ENCODE peak calls at places on chromosomes 16 and 17, in six cellular contexts. One of them, this sample, is unnamed.
A peak's percentile ranks its signal among the peaks of the same experiment; 100 is the strongest.

GRCh38 chr17:42270175-42270545 is 6.0 kb downstream of the STAT5B start:
- DNase-seq in esophagus muscularis mucosa: no peak
- DNase-seq in frontal cortex: no peak
- DNase-seq in stimulated activated naive CD4-positive, alpha-beta T cell: no peak
- DNase-seq in non-pigmented ciliary epithelial cell: no peak
- DNase-seq in activated T-cell treated with anti-CD3 and anti-CD28 coated beads, Interleukin-2, amount 50 U/mL, for 4 hours: no peak
- DNase-seq in this sample: no peak

GRCh38 chr16:67504190-67505021 is 21.1 kb upstream of the AGRP start:
- DNase-seq in esophagus muscularis mucosa: no peak
- DNase-seq in frontal cortex: peak; percentile 51
- DNase-seq in stimulated activated naive CD4-positive, alpha-beta T cell: no peak
- DNase-seq in non-pigmented ciliary epithelial cell: no peak
- DNase-seq in activated T-cell treated with anti-CD3 and anti-CD28 coated beads, Interleukin-2, amount 50 U/mL, for 4 hours: peak; percentile 30
- DNase-seq in this sample: no peak

GRCh38 chr16:87819282-87819681 is 50.0 kb downstream of the SLC7A5 start:
- DNase-seq in esophagus muscularis mucosa: no peak
- DNase-seq in frontal cortex: no peak
- DNase-seq in stimulated activated naive CD4-positive, alpha-beta T cell: no peak
- DNase-seq in non-pigmented ciliary epithelial cell: no peak
- DNase-seq in activated T-cell treated with anti-CD3 and anti-CD28 coated beads, Interleukin-2, amount 50 U/mL, for 4 hours: no peak
- DNase-seq in this sample: no peak

GRCh38 chr17:80779336-80779735 is 212.3 kb upstream of the CHMP6 start:
- DNase-seq in esophagus muscularis mucosa: no peak
- DNase-seq in frontal cortex: no peak
- DNase-seq in stimulated activated naive CD4-positive, alpha-beta T cell: no peak
- DNase-seq in non-pigmented ciliary epithelial cell: no peak
- DNase-seq in activated T-cell treated with anti-CD3 and anti-CD28 coated beads, Interleukin-2, amount 50 U/mL, for 4 hours: no peak
- DNase-seq in this sample: no peak

GRCh38 chr17:9120471-9120870 is 99.2 kb downstream of the NTN1 start:
- DNase-seq in esophagus muscularis mucosa: no peak
- DNase-seq in frontal cortex: no peak
- DNase-seq in stimulated activated naive CD4-positive, alpha-beta T cell: no peak
- DNase-seq in non-pigmented ciliary epithelial cell: no peak
- DNase-seq in activated T-cell treated with anti-CD3 and anti-CD28 coated beads, Interleukin-2, amount 50 U/mL, for 4 hours: no peak
- DNase-seq in this sample: no peak

GRCh38 chr16:54946909-54947308 is 16.2 kb downstream of the IRX5 start:
- DNase-seq in esophagus muscularis mucosa: no peak
- DNase-seq in frontal cortex: no peak
- DNase-seq in stimulated activated naive CD4-positive, alpha-beta T cell: no peak
- DNase-seq in non-pigmented ciliary epithelial cell: no peak
- DNase-seq in activated T-cell treated with anti-CD3 and anti-CD28 coated beads, Interleukin-2, amount 50 U/mL, for 4 hours: no peak
- DNase-seq in this sample: no peak

GRCh38 chr17:5413682-5414081 is 5.8 kb downstream of the NUP88 start:
- DNase-seq in esophagus muscularis mucosa: no peak
- DNase-seq in frontal cortex: no peak
- DNase-seq in stimulated activated naive CD4-positive, alpha-beta T cell: no peak
- DNase-seq in non-pigmented ciliary epithelial cell: no peak
- DNase-seq in activated T-cell treated with anti-CD3 and anti-CD28 coated beads, Interleukin-2, amount 50 U/mL, for 4 hours: no peak
- DNase-seq in this sample: peak; percentile 44

GRCh38 chr17:10063730-10064221 is 134.6 kb downstream of the GAS7 start:
- DNase-seq in esophagus muscularis mucosa: no peak
- DNase-seq in frontal cortex: no peak
- DNase-seq in stimulated activated naive CD4-positive, alpha-beta T cell: no peak
- DNase-seq in non-pigmented ciliary epithelial cell: no peak
- DNase-seq in activated T-cell treated with anti-CD3 and anti-CD28 coated beads, Interleukin-2, amount 50 U/mL, for 4 hours: no peak
- DNase-seq in this sample: no peak

GRCh38 chr16:3157229-3158013 is 22.6 kb downstream of the ZNF213 start:
- DNase-seq in esophagus muscularis mucosa: no peak
- DNase-seq in frontal cortex: no peak
- DNase-seq in stimulated activated naive CD4-positive, alpha-beta T cell: peak; percentile 30
- DNase-seq in non-pigmented ciliary epithelial cell: peak; percentile 97
- DNase-seq in activated T-cell treated with anti-CD3 and anti-CD28 coated beads, Interleukin-2, amount 50 U/mL, for 4 hours: peak; percentile 47
- DNase-seq in this sample: peak; percentile 99

GRCh38 chr16:67647111-67647651 is 2.2 kb downstream of the CARMIL2 start:
- DNase-seq in esophagus muscularis mucosa: no peak
- DNase-seq in frontal cortex: no peak
- DNase-seq in stimulated activated naive CD4-positive, alpha-beta T cell: no peak
- DNase-seq in non-pigmented ciliary epithelial cell: no peak
- DNase-seq in activated T-cell treated with anti-CD3 and anti-CD28 coated beads, Interleukin-2, amount 50 U/mL, for 4 hours: no peak
- DNase-seq in this sample: no peak

GRCh38 chr16:2428051-2428786 is 1.0 kb upstream of the CCNF start:
- DNase-seq in esophagus muscularis mucosa: no peak
- DNase-seq in frontal cortex: no peak
- DNase-seq in stimulated activated naive CD4-positive, alpha-beta T cell: no peak
- DNase-seq in non-pigmented ciliary epithelial cell: no peak
- DNase-seq in activated T-cell treated with anti-CD3 and anti-CD28 coated beads, Interleukin-2, amount 50 U/mL, for 4 hours: no peak
- DNase-seq in this sample: peak; percentile 76